ENCODE peak calls at places on chromosomes 4 and X, in ten cellular contexts. One of them, this sample, is unnamed.

GRCh38 chr4:158538911-158539310 is 17.2 kb downstream of the RXFP1 start:
- DNase-seq in IMR-90: no peak
- DNase-seq in mucosa of descending colon: no peak
- DNase-seq in heart right ventricle: no peak
- DNase-seq in CD4-positive, alpha-beta T cell: no peak
- DNase-seq in psoas muscle: no peak
- DNase-seq in WTC11: no peak
- DNase-seq in foreskin fibroblast: no peak
- DNase-seq in SK-N-SH: no peak
- DNase-seq in endothelial cell: no peak
- DNase-seq in this sample: no peak

GRCh38 chr4:17068396-17068795 is 170.0 kb upstream of the LDB2 start:
- DNase-seq in IMR-90: peak; percentile 38
- DNase-seq in mucosa of descending colon: no peak
- DNase-seq in heart right ventricle: no peak
- DNase-seq in CD4-positive, alpha-beta T cell: no peak
- DNase-seq in psoas muscle: no peak
- DNase-seq in WTC11: no peak
- DNase-seq in foreskin fibroblast: peak; percentile 62
- DNase-seq in SK-N-SH: no peak
- DNase-seq in endothelial cell: no peak
- DNase-seq in this sample: no peak

GRCh38 chrX:134374294-134374693 is 85.7 kb upstream of the HPRT1 start:
- DNase-seq in IMR-90: no peak
- DNase-seq in mucosa of descending colon: no peak
- DNase-seq in heart right ventricle: no peak
- DNase-seq in CD4-positive, alpha-beta T cell: no peak
- DNase-seq in psoas muscle: no peak
- DNase-seq in WTC11: no peak
- DNase-seq in foreskin fibroblast: no peak
- DNase-seq in SK-N-SH: no peak
- DNase-seq in endothelial cell: no peak
- DNase-seq in this sample: no peak

GRCh38 chr4:110636677-110637407 is 14.0 kb upstream of the PITX2 start:
- DNase-seq in IMR-90: peak; percentile 72
- DNase-seq in mucosa of descending colon: peak; percentile 39
- DNase-seq in heart right ventricle: no peak
- DNase-seq in CD4-positive, alpha-beta T cell: no peak
- DNase-seq in psoas muscle: peak; percentile 78
- DNase-seq in WTC11: peak; percentile 72
- DNase-seq in foreskin fibroblast: peak; percentile 60
- DNase-seq in SK-N-SH: no peak
- DNase-seq in endothelial cell: peak; percentile 44
- DNase-seq in this sample: peak; percentile 80

GRCh38 chr4:156581693-156582092 is 389.9 kb downstream of the PDGFC start:
- DNase-seq in IMR-90: no peak
- DNase-seq in mucosa of descending colon: no peak
- DNase-seq in heart right ventricle: no peak
- DNase-seq in CD4-positive, alpha-beta T cell: no peak
- DNase-seq in psoas muscle: no peak
- DNase-seq in WTC11: no peak
- DNase-seq in foreskin fibroblast: no peak
- DNase-seq in SK-N-SH: no peak
- DNase-seq in endothelial cell: no peak
- DNase-seq in this sample: no peak

GRCh38 chrX:100591256-100592051 is 6.7 kb downstream of the TNMD start:
- DNase-seq in IMR-90: no peak
- DNase-seq in mucosa of descending colon: no peak
- DNase-seq in heart right ventricle: no peak
- DNase-seq in CD4-positive, alpha-beta T cell: no peak
- DNase-seq in psoas muscle: peak; percentile 60
- DNase-seq in WTC11: no peak
- DNase-seq in foreskin fibroblast: no peak
- DNase-seq in SK-N-SH: no peak
- DNase-seq in endothelial cell: no peak
- DNase-seq in this sample: no peak

GRCh38 chrX:116823677-116824076 is 360.9 kb upstream of the CT83 start:
- DNase-seq in IMR-90: no peak
- DNase-seq in mucosa of descending colon: no peak
- DNase-seq in heart right ventricle: no peak
- DNase-seq in CD4-positive, alpha-beta T cell: no peak
- DNase-seq in psoas muscle: no peak
- DNase-seq in WTC11: no peak
- DNase-seq in foreskin fibroblast: no peak
- DNase-seq in SK-N-SH: no peak
- DNase-seq in endothelial cell: no peak
- DNase-seq in this sample: no peak

GRCh38 chr4:141541851-141542250 is 94.5 kb upstream of the IL15 start:
- DNase-seq in IMR-90: peak; percentile 38
- DNase-seq in mucosa of descending colon: no peak
- DNase-seq in heart right ventricle: no peak
- DNase-seq in CD4-positive, alpha-beta T cell: no peak
- DNase-seq in psoas muscle: no peak
- DNase-seq in WTC11: no peak
- DNase-seq in foreskin fibroblast: no peak
- DNase-seq in SK-N-SH: no peak
- DNase-seq in endothelial cell: no peak
- DNase-seq in this sample: no peak

GRCh38 chr4:178192611-178193010 is 750.4 kb upstream of the AGA start:
- DNase-seq in IMR-90: no peak
- DNase-seq in mucosa of descending colon: no peak
- DNase-seq in heart right ventricle: no peak
- DNase-seq in CD4-positive, alpha-beta T cell: no peak
- DNase-seq in psoas muscle: no peak
- DNase-seq in WTC11: no peak
- DNase-seq in foreskin fibroblast: no peak
- DNase-seq in SK-N-SH: no peak
- DNase-seq in endothelial cell: no peak
- DNase-seq in this sample: no peak

GRCh38 chr4:84870398-84871163 is 95.9 kb downstream of the WDFY3 start:
- DNase-seq in IMR-90: peak; percentile 76
- DNase-seq in mucosa of descending colon: no peak
- DNase-seq in heart right ventricle: no peak
- DNase-seq in CD4-positive, alpha-beta T cell: no peak
- DNase-seq in psoas muscle: no peak
- DNase-seq in WTC11: peak; percentile 35
- DNase-seq in foreskin fibroblast: peak; percentile 43
- DNase-seq in SK-N-SH: peak; percentile 9
- DNase-seq in endothelial cell: peak; percentile 9
- DNase-seq in this sample: no peak

GRCh38 chr4:89284828-89285227 is 22.8 kb downstream of the GPRIN3 start:
- DNase-seq in IMR-90: no peak
- DNase-seq in mucosa of descending colon: no peak
- DNase-seq in heart right ventricle: no peak
- DNase-seq in CD4-positive, alpha-beta T cell: no peak
- DNase-seq in psoas muscle: no peak
- DNase-seq in WTC11: no peak
- DNase-seq in foreskin fibroblast: no peak
- DNase-seq in SK-N-SH: no peak
- DNase-seq in endothelial cell: no peak
- DNase-seq in this sample: no peak

GRCh38 chrX:43224496-43224895 is 431.6 kb upstream of the MAOA start:
- DNase-seq in IMR-90: no peak
- DNase-seq in mucosa of descending colon: no peak
- DNase-seq in heart right ventricle: no peak
- DNase-seq in CD4-positive, alpha-beta T cell: no peak
- DNase-seq in psoas muscle: no peak
- DNase-seq in WTC11: no peak
- DNase-seq in foreskin fibroblast: no peak
- DNase-seq in SK-N-SH: no peak
- DNase-seq in endothelial cell: no peak
- DNase-seq in this sample: no peak

GRCh38 chr4:68375667-68376559 is 26.0 kb upstream of the YTHDC1 start:
- DNase-seq in IMR-90: peak; percentile 64
- DNase-seq in mucosa of descending colon: peak; percentile 52
- DNase-seq in heart right ventricle: no peak
- DNase-seq in CD4-positive, alpha-beta T cell: peak; percentile 44
- DNase-seq in psoas muscle: no peak
- DNase-seq in WTC11: peak; percentile 39
- DNase-seq in foreskin fibroblast: peak; percentile 47
- DNase-seq in SK-N-SH: peak; percentile 65
- DNase-seq in endothelial cell: peak; percentile 22
- DNase-seq in this sample: peak; percentile 22

GRCh38 chr4:123093247-123093646 is 170.8 kb upstream of the NUDT6 start:
- DNase-seq in IMR-90: no peak
- DNase-seq in mucosa of descending colon: no peak
- DNase-seq in heart right ventricle: no peak
- DNase-seq in CD4-positive, alpha-beta T cell: no peak
- DNase-seq in psoas muscle: no peak
- DNase-seq in WTC11: no peak
- DNase-seq in foreskin fibroblast: no peak
- DNase-seq in SK-N-SH: no peak
- DNase-seq in endothelial cell: no peak
- DNase-seq in this sample: no peak
- TF ChIP-seq CTCF in IMR-90: no peak
- TF ChIP-seq CTCF in mucosa of descending colon: no peak
- TF ChIP-seq CTCF in heart right ventricle: no peak
- TF ChIP-seq CTCF in CD4-positive, alpha-beta T cell: no peak
- TF ChIP-seq CTCF in psoas muscle: no peak
- TF ChIP-seq CTCF in WTC11: no peak
- TF ChIP-seq CTCF in foreskin fibroblast: no peak
- TF ChIP-seq CTCF in SK-N-SH: no peak
- TF ChIP-seq CTCF in endothelial cell: no peak
- TF ChIP-seq CTCF in this sample: no peak

GRCh38 chr4:7861440-7861881 is 78.2 kb downstream of the AFAP1 start:
- DNase-seq in IMR-90: peak; percentile 97
- DNase-seq in mucosa of descending colon: no peak
- DNase-seq in heart right ventricle: peak; percentile 31
- DNase-seq in CD4-positive, alpha-beta T cell: no peak
- DNase-seq in psoas muscle: no peak
- DNase-seq in WTC11: peak; percentile 57
- DNase-seq in foreskin fibroblast: peak; percentile 89
- DNase-seq in SK-N-SH: no peak
- DNase-seq in endothelial cell: no peak
- DNase-seq in this sample: no peak
- TF ChIP-seq CTCF in IMR-90: no peak
- TF ChIP-seq CTCF in mucosa of descending colon: no peak
- TF ChIP-seq CTCF in heart right ventricle: no peak
- TF ChIP-seq CTCF in CD4-positive, alpha-beta T cell: no peak
- TF ChIP-seq CTCF in psoas muscle: no peak
- TF ChIP-seq CTCF in WTC11: no peak
- TF ChIP-seq CTCF in foreskin fibroblast: no peak
- TF ChIP-seq CTCF in SK-N-SH: no peak
- TF ChIP-seq CTCF in endothelial cell: no peak
- TF ChIP-seq CTCF in this sample: no peak

DNA sequence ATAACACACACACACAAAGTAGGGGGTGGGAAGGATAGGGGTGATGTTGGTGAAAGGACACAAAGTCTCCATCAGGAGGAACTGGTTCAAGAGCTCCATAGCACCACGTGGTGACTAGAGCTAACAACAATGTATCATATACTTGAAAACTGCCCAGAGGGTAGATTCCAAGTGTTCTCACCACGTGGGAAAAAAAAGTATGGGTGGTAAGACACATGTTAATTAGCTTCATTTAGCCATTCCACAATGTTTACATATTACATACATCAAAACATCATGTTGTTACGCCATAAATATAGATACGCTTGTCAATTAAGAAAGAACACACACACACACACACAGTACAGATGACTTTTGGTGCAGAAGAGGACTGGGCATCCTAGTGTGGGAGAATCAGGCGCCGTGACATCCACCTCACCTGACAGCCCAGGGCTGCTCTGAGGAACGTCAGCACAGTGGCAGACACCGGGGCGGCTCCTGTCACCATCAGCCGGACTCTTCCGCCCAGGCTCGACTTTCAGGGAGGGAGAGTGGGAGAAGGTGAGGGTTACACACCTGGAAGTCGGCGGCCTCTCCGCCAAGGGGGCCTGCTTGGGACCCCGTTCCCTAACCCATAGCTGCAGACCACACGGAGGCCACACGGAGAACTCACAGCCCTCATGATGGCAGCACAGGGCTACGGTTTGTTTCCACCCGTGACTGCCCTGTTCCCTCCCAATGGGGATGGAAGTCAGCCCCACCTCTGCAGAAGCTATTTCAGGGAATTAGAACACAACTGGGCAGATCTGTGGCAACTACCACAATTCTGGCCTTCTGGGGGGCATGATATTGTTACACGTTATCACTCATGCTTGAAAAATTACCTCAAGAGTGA is 31.8 kb upstream of the CENPU start:
- DNase-seq in IMR-90: no peak
- DNase-seq in mucosa of descending colon: no peak
- DNase-seq in heart right ventricle: no peak
- DNase-seq in CD4-positive, alpha-beta T cell: no peak
- DNase-seq in psoas muscle: no peak
- DNase-seq in WTC11: peak; percentile 45
- DNase-seq in foreskin fibroblast: no peak
- DNase-seq in SK-N-SH: peak; percentile 29
- DNase-seq in endothelial cell: no peak
- DNase-seq in this sample: no peak
- TF ChIP-seq CTCF in IMR-90: no peak
- TF ChIP-seq CTCF in mucosa of descending colon: no peak
- TF ChIP-seq CTCF in heart right ventricle: no peak
- TF ChIP-seq CTCF in CD4-positive, alpha-beta T cell: no peak
- TF ChIP-seq CTCF in psoas muscle: no peak
- TF ChIP-seq CTCF in WTC11: no peak
- TF ChIP-seq CTCF in foreskin fibroblast: no peak
- TF ChIP-seq CTCF in SK-N-SH: no peak
- TF ChIP-seq CTCF in endothelial cell: no peak
- TF ChIP-seq CTCF in this sample: no peak

GRCh38 chr4:112520598-112521122 is 4.7 kb upstream of the NEUROG2 start:
- DNase-seq in IMR-90: no peak
- DNase-seq in mucosa of descending colon: no peak
- DNase-seq in heart right ventricle: no peak
- DNase-seq in CD4-positive, alpha-beta T cell: no peak
- DNase-seq in psoas muscle: no peak
- DNase-seq in WTC11: no peak
- DNase-seq in foreskin fibroblast: no peak
- DNase-seq in SK-N-SH: peak; percentile 63
- DNase-seq in endothelial cell: no peak
- DNase-seq in this sample: peak; percentile 3

GRCh38 chr4:112522389-112522788 is 6.4 kb upstream of the NEUROG2 start:
- DNase-seq in IMR-90: no peak
- DNase-seq in mucosa of descending colon: no peak
- DNase-seq in heart right ventricle: no peak
- DNase-seq in CD4-positive, alpha-beta T cell: no peak
- DNase-seq in psoas muscle: no peak
- DNase-seq in WTC11: no peak
- DNase-seq in foreskin fibroblast: no peak
- DNase-seq in SK-N-SH: no peak
- DNase-seq in endothelial cell: no peak
- DNase-seq in this sample: no peak

GRCh38 chr4:112521123-112522116 is 5.4 kb upstream of the NEUROG2 start:
- DNase-seq in IMR-90: no peak
- DNase-seq in mucosa of descending colon: no peak
- DNase-seq in heart right ventricle: no peak
- DNase-seq in CD4-positive, alpha-beta T cell: no peak
- DNase-seq in psoas muscle: no peak
- DNase-seq in WTC11: peak; percentile 56
- DNase-seq in foreskin fibroblast: no peak
- DNase-seq in SK-N-SH: no peak
- DNase-seq in endothelial cell: no peak
- DNase-seq in this sample: peak; percentile 48

GRCh38 chr4:112523764-112524505 is 8.0 kb upstream of the NEUROG2 start:
- DNase-seq in IMR-90: no peak
- DNase-seq in mucosa of descending colon: peak; percentile 80
- DNase-seq in heart right ventricle: peak; percentile 65
- DNase-seq in CD4-positive, alpha-beta T cell: peak; percentile 49
- DNase-seq in psoas muscle: peak; percentile 76
- DNase-seq in WTC11: peak; percentile 96
- DNase-seq in foreskin fibroblast: no peak
- DNase-seq in SK-N-SH: peak; percentile 36
- DNase-seq in endothelial cell: peak; percentile 90
- DNase-seq in this sample: peak; percentile 86

GRCh38 chr4:112523008-112523440 is 7.0 kb upstream of the NEUROG2 start:
- DNase-seq in IMR-90: peak; percentile 66
- DNase-seq in mucosa of descending colon: peak; percentile 50
- DNase-seq in heart right ventricle: no peak
- DNase-seq in CD4-positive, alpha-beta T cell: no peak
- DNase-seq in psoas muscle: no peak
- DNase-seq in WTC11: peak; percentile 83
- DNase-seq in foreskin fibroblast: no peak
- DNase-seq in SK-N-SH: no peak
- DNase-seq in endothelial cell: peak; percentile 77
- DNase-seq in this sample: peak; percentile 67
- TF ChIP-seq CTCF in IMR-90: peak; percentile 36
- TF ChIP-seq CTCF in mucosa of descending colon: no peak
- TF ChIP-seq CTCF in heart right ventricle: no peak
- TF ChIP-seq CTCF in CD4-positive, alpha-beta T cell: no peak
- TF ChIP-seq CTCF in psoas muscle: peak; percentile 4
- TF ChIP-seq CTCF in WTC11: no peak
- TF ChIP-seq CTCF in foreskin fibroblast: no peak
- TF ChIP-seq CTCF in SK-N-SH: no peak
- TF ChIP-seq CTCF in endothelial cell: no peak
- TF ChIP-seq CTCF in this sample: peak; percentile 16

This sample was measured in nephron progenitor cell.